ENCODE peak calls at places on chromosomes 13 and 19, in ten cellular contexts. G, P, R, U, T, V, F, W, E and O are unnamed samples.

GRCh38 chr19:41421314-41421713 is 5.9 kb downstream of the B3GNT8 start:
- DNase-seq in G (peak; percentile 76), P (no peak), R (no peak), U (no peak), T (no peak), V (peak; percentile 67), F (no peak), W (no peak), E (no peak), O (no peak)

GRCh38 chr13:111590796-111591195 is 270.4 kb downstream of the TEX29 start:
- DNase-seq in G (no peak), P (no peak), R (no peak), U (no peak), T (no peak), V (no peak), F (no peak), W (no peak), E (no peak), O (no peak)

GRCh38 chr13:72536668-72537399 is 190.6 kb downstream of the MZT1 start:
- DNase-seq in G (peak; percentile 29), P (no peak), R (no peak), U (no peak), T (no peak), V (no peak), F (no peak), W (no peak), E (no peak), O (no peak)

GRCh38 chr13:112066624-112067004 is 335 bp upstream of the SOX1 start:
- DNase-seq in G (peak; percentile 58), P (peak; percentile 34), R (peak; percentile 31), U (peak; percentile 32), T (no peak), V (peak; percentile 94), F (peak; percentile 82), W (peak; percentile 43), E (peak; percentile 2), O (no peak)

GRCh38 chr19:2791876-2792275 is 6.6 kb downstream of the THOP1 start:
- DNase-seq in G (no peak), P (no peak), R (no peak), U (no peak), T (no peak), V (no peak), F (no peak), W (no peak), E (no peak), O (no peak)

GRCh38 chr19:5615756-5616327 is 6.7 kb downstream of the SAFB2 start:
- DNase-seq in G (no peak), P (no peak), R (no peak), U (no peak), T (no peak), V (no peak), F (no peak), W (no peak), E (no peak), O (no peak)

GRCh38 chr19:32404939-32405430 is 585 bp upstream of the DPY19L3 start:
- DNase-seq in G (peak; percentile 71), P (no peak), R (no peak), U (no peak), T (no peak), V (no peak), F (peak; percentile 60), W (peak; percentile 57), E (peak; percentile 42), O (no peak)

GRCh38 chr13:50320297-50320862 is 305.1 kb downstream of the KCNRG start:
- DNase-seq in G (no peak), P (no peak), R (no peak), U (no peak), T (peak; percentile 43), V (peak; percentile 47), F (no peak), W (no peak), E (peak; percentile 55), O (no peak)

GRCh38 chr19:56953411-56953810 is 112.9 kb upstream of the PEG3 start:
- DNase-seq in G (no peak), P (no peak), R (no peak), U (no peak), T (no peak), V (no peak), F (no peak), W (no peak), E (no peak), O (no peak)

GRCh38 chr13:30908416-30908980 is 2.4 kb downstream of the MEDAG start:
- DNase-seq in G (no peak), P (no peak), R (no peak), U (no peak), T (no peak), V (no peak), F (no peak), W (no peak), E (peak; percentile 45), O (no peak)

GRCh38 chr13:59774511-59774911 is 389.2 kb downstream of the DIAPH3 start:
- DNase-seq in G (no peak), P (no peak), R (no peak), U (no peak), T (no peak), V (no peak), F (peak; percentile 25), W (no peak), E (peak; percentile 88), O (no peak)

GRCh38 chr13:101258071-101258470 is 158.2 kb downstream of the NALCN start:
- DNase-seq in G (no peak), P (no peak), R (peak; percentile 40), U (no peak), T (peak; percentile 90), V (peak; percentile 54), F (peak; percentile 38), W (no peak), E (peak; percentile 82), O (peak; percentile 24)

GRCh38 chr19:17346109-17346671 is 8.8 kb downstream of the GTPBP3 start:
- DNase-seq in G (peak; percentile 84), P (peak; percentile 85), R (peak; percentile 81), U (peak; percentile 68), T (peak; percentile 51), V (peak; percentile 61), F (peak; percentile 89), W (peak; percentile 32), E (peak; percentile 41), O (peak; percentile 89)

GRCh38 chr19:42468273-42468796 is 25.6 kb upstream of the CXCL17 start:
- DNase-seq in G (peak; percentile 44), P (no peak), R (no peak), U (no peak), T (no peak), V (no peak), F (no peak), W (no peak), E (peak; percentile 81), O (no peak)